ENCODE peak calls at places on chromosomes 7 and 10, in five cellular contexts. Q is AG10803, R is IMR-90, W is WTC11, O is spleen. P is an unnamed sample.

GRCh38 chr7:151678227-151678604 is 158.5 kb upstream of the RHEB start:
- DNase-seq in Q (no peak), R (no peak), W (no peak), O (no peak), P (no peak)

GRCh38 chr10:43901302-43901701 is 252.6 kb upstream of the ZNF32 start:
- DNase-seq in Q (peak), R (peak), W (no peak), O (no peak), P (no peak)

GRCh38 chr10:116183733-116184447 is 89.1 kb downstream of the GFRA1 start:
- DNase-seq in Q (peak), R (peak), W (peak), O (no peak), P (peak)

GRCh38 chr10:79105164-79105739 is 36.5 kb downstream of the ZMIZ1 start:
- DNase-seq in Q (no peak), R (no peak), W (no peak), O (no peak), P (no peak)

GRCh38 chr10:58400609-58401008 is 15.4 kb downstream of the TFAM start:
- DNase-seq in Q (no peak), R (peak), W (no peak), O (no peak), P (no peak)

GRCh38 chr7:100865971-100866720 is 1.0 kb upstream of the TRIP6 start:
- DNase-seq in Q (peak), R (no peak), W (no peak), O (peak), P (no peak)

GRCh38 chr7:99679032-99679399 is 780 bp downstream of the CYP3A5 start:
- DNase-seq in Q (peak), R (peak), W (no peak), O (no peak), P (no peak)

GRCh38 chr10:119253433-119254174 is 46.2 kb downstream of the GRK5 start:
- DNase-seq in Q (peak), R (peak), W (peak), O (peak), P (no peak)

GRCh38 chr10:70747192-70747965 is 37.8 kb downstream of the TBATA start:
- DNase-seq in Q (no peak), R (no peak), W (no peak), O (peak), P (no peak)
- TF ChIP-seq CTCF in Q (no peak), R (no peak), W (no peak), O (no peak), P (no peak)

GRCh38 chr7:112965506-112965905 is 121.1 kb downstream of the GPR85 start:
- DNase-seq in Q (peak), R (no peak), W (no peak), O (no peak), P (no peak)

GRCh38 chr7:112969946-112970345 is 116.7 kb downstream of the GPR85 start:
- DNase-seq in Q (no peak), R (no peak), W (no peak), O (no peak), P (no peak)

GRCh38 chr7:112970771-112971170 is 115.9 kb downstream of the GPR85 start:
- DNase-seq in Q (no peak), R (no peak), W (no peak), O (no peak), P (no peak)
- TF ChIP-seq CTCF in Q (no peak), R (no peak), W (no peak), O (no peak), P (no peak)

DNA sequence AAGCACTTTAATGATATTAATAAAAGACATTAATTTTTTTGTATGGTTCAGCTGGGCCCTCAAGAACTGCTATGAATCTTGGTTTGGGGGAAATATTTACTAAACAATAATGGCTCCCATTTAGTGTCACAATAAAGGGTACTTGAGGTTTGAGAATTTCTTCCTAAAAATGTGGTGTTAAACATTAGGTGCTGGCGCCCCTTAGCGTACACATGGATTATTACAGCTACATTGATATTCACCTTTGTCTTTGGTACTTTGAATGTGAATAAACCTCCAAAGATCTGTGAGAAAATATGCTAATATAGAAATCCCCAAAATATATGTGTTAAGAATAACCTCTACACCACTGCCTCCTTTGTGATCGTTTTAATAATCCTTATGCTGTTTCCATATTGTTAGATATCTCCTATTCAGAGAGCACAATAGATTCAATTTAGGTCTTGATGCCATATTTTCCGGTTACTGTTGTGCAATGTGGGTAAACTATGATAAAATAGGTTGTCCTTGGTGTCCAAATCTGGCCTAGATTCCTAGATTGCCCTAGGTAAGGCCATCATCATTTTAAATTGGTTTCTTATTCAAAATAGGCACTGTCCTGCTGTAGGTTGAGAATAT is 161.8 kb upstream of the CACNA2D1 start:
- DNase-seq in Q (peak), R (peak), W (no peak), O (no peak), P (peak)
- TF ChIP-seq CTCF in Q (peak), R (peak), W (peak), O (peak), P (peak)

DNA sequence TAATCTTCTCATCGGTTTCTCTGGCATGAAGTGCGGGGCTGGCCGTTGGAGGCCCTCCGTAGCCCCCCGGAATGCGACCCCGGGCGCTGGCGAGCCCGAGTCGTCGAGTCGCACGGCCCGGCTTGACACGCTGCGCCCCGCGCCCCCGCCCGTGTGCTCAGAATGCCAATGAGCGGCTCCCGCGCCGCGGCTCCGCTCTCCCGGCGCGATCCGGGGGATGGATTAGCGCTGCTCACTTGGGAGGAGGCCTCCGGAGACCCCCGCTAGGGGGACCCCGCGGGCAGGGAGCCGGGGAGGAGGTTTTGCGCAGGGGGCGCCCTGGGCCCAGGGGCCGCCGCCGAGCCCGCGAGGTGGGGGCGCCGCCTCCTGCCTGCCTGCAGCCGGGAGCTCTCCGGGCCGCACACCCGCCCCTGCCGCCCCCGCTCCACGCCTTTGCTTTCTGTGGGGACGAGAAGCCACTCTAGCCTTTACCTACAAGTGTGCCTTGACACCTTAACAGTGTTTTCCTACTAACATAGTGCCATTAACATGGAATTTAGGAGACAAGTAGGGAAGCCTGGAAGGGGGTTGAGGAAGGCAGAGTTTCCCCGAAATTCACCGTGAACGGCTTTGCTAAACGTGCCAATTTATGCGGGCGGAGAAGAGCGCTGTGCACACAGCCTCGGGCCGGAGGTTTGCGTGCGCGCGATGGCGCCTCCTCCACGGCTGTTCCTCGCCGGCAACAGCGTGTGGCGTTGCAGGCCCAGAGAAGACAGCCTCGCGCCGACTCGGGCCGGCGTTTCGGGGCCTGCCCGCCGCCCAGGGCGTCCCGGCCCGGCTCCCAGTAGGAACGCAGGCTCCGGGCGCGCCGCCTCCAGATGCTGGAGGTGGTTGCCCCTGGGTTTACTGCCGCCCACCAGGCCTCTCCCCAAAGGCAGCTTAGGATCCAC is 7.1 kb downstream of the SHH start:
- DNase-seq in Q (peak), R (peak), W (peak), O (peak), P (peak)
- TF ChIP-seq CTCF in Q (peak), R (peak), W (peak), O (peak), P (peak)

GRCh38 chr7:65463184-65463583 is 89.5 kb downstream of the ZNF92 start:
- DNase-seq in Q (no peak), R (no peak), W (no peak), O (no peak), P (no peak)
- TF ChIP-seq CTCF in Q (no peak), R (no peak), W (no peak), O (no peak), P (no peak)

GRCh38 chr7:44797329-44798258 is 1.1 kb downstream of the PPIA start:
- DNase-seq in Q (peak), R (peak), W (peak), O (peak), P (peak)
- TF ChIP-seq CTCF in Q (peak), R (peak), W (peak), O (peak), P (peak)

DNA sequence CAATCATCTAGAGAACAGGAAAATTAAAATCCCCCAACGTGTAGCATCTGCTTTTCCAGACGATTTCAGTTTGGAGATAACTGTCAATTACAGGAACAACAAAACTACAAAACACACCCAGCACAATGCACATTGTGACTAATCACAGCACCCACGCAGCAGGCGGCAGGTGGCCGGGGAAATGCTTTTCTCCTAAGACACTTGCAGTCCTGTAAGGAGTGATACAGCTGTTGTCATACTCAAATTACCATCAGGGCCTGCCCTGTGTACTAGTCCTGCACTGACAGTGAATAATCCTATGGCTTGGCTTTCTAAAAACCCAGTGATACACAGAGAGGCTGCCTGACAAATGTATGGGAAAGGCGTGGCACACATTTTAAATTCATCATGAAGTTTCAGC is 37.8 kb downstream of the COBL start:
- DNase-seq in Q (no peak), R (no peak), W (no peak), O (no peak), P (no peak)
- TF ChIP-seq CTCF in Q (no peak), R (no peak), W (no peak), O (no peak), P (no peak)